ENCODE peak calls at places on chromosomes 6 and 20, in five cellular contexts. S, D, V, J and L are unnamed samples.

GRCh38 chr20:52484438-52484837 is 292.9 kb upstream of the ZFP64 start:
- DNase-seq in V (peak), S (no peak), D (no peak), J (no peak), L (no peak)

GRCh38 chr20:59955131-59955796 is 3.0 kb upstream of the CDH26 start:
- DNase-seq in D (no peak), V (no peak), S (no peak), J (no peak), L (no peak)

GRCh38 chr20:43849496-43850197 is 65.0 kb upstream of the TOX2 start:
- DNase-seq in D (no peak), J (peak), S (no peak), V (peak), L (no peak)

GRCh38 chr6:76803038-76803580 is 660.2 kb downstream of the HTR1B start:
- DNase-seq in D (no peak), S (no peak), V (no peak), J (no peak), L (no peak)

GRCh38 chr6:139330841-139331500 is 39.2 kb upstream of the TXLNB start:
- DNase-seq in J (no peak), V (no peak), D (no peak), S (no peak), L (no peak)

GRCh38 chr20:48350291-48350988 is 477.4 kb downstream of the PREX1 start:
- DNase-seq in J (no peak), S (no peak), V (no peak), D (no peak), L (no peak)

GRCh38 chr20:40692240-40693011 is 3.4 kb upstream of the MAFB start:
- DNase-seq in S (no peak), J (no peak), D (no peak), V (no peak), L (no peak)

GRCh38 chr6:34301408-34301807 is 52.6 kb upstream of the SMIM29 start:
- DNase-seq in D (no peak), J (peak), V (no peak), S (no peak), L (no peak)

GRCh38 chr20:59987135-59987534 is 28.9 kb downstream of the CDH26 start:
- DNase-seq in V (no peak), J (no peak), D (no peak), S (no peak), L (no peak)

GRCh38 chr6:33706136-33706725 is 5.3 kb downstream of the UQCC2 start:
- DNase-seq in D (peak), V (no peak), S (no peak), J (no peak), L (no peak)

GRCh38 chr6:11083491-11083890 is 10.1 kb upstream of the SMIM13 start:
- DNase-seq in J (peak), V (no peak), S (no peak), D (no peak), L (no peak)

GRCh38 chr6:112946051-112946450 is 598.9 kb downstream of the RFPL4B start:
- DNase-seq in V (no peak), S (no peak), J (no peak), D (no peak), L (no peak)

GRCh38 chr20:40652426-40652825 is 36.6 kb downstream of the MAFB start:
- DNase-seq in V (no peak), D (no peak), J (no peak), S (no peak), L (no peak)

GRCh38 chr20:23889775-23890187 is 10.2 kb upstream of the CST5 start:
- DNase-seq in V (no peak), J (peak), D (no peak), S (peak), L (no peak)

GRCh38 chr20:56551571-56551970 is 18.5 kb downstream of the FAM209B start:
- DNase-seq in S (no peak), J (no peak), V (no peak), D (no peak), L (no peak)

GRCh38 chr6:90146914-90147668 is 149.6 kb downstream of the BACH2 start:
- DNase-seq in V (no peak), J (no peak), S (no peak), D (no peak), L (no peak)

GRCh38 chr6:13331516-13332348 is 3.4 kb upstream of the TBC1D7 start:
- DNase-seq in J (no peak), D (no peak), V (no peak), S (no peak), L (no peak)

GRCh38 chr6:168017629-168018028 is 20.2 kb downstream of the KIF25 start:
- DNase-seq in D (no peak), J (no peak), V (no peak), S (no peak), L (no peak)

GRCh38 chr6:148746363-148747144 is at the start of gene UST:
- DNase-seq in J (peak), S (peak), V (peak), D (peak), L (peak)

GRCh38 chr20:13009682-13010406 is 1.1 kb downstream of the SPTLC3 start:
- DNase-seq in J (peak), S (no peak), V (peak), D (no peak), L (no peak)

GRCh38 chr6:110662468-110663211 is 152.6 kb downstream of the CDK19 start:
- DNase-seq in J (no peak), D (no peak), V (no peak), S (no peak), L (no peak)

GRCh38 chr6:136737343-136738177 is 54.7 kb downstream of the MAP3K5 start:
- DNase-seq in J (no peak), D (no peak), V (no peak), S (no peak), L (no peak)

GRCh38 chr6:168333471-168333870 is 13.9 kb upstream of the DACT2 start:
- DNase-seq in J (no peak), D (no peak), V (no peak), S (no peak), L (no peak)

GRCh38 chr20:34907616-34908469 is 31.4 kb downstream of the ACSS2 start:
- DNase-seq in J (peak), S (no peak), D (no peak), V (peak), L (no peak)

GRCh38 chr6:81767163-81768000 is 14.9 kb upstream of the TENT5A start:
- DNase-seq in S (no peak), V (peak), J (peak), D (no peak), L (no peak)

GRCh38 chr20:3710027-3710426 is 2.4 kb downstream of the SIGLEC1 start:
- DNase-seq in J (no peak), D (peak), V (no peak), S (no peak), L (no peak)

GRCh38 chr6:80145509-80145908 is 39.0 kb downstream of the BCKDHB start:
- DNase-seq in J (no peak), S (no peak), V (no peak), D (no peak), L (no peak)

GRCh38 chr6:6631526-6632276 is 43.2 kb downstream of the LY86 start:
- DNase-seq in S (no peak), J (no peak), V (peak), D (no peak), L (no peak)

GRCh38 chr6:152170702-152171667 is 363.5 kb downstream of the ESR1 start:
- DNase-seq in V (no peak), S (no peak), D (no peak), J (peak), L (no peak)

GRCh38 chr6:37638414-37639079 is 59.1 kb downstream of the MDGA1 start:
- DNase-seq in S (no peak), V (no peak), D (no peak), J (no peak), L (no peak)

GRCh38 chr6:149433901-149434300 is 33.8 kb downstream of the SUMO4 start:
- DNase-seq in V (no peak), J (no peak), S (no peak), D (no peak), L (no peak)

GRCh38 chr6:46234156-46234556 is 63.4 kb upstream of the ENPP5 start:
- DNase-seq in D (no peak), S (no peak), V (no peak), J (no peak), L (no peak)

GRCh38 chr6:89977808-89978748 is 83.8 kb downstream of the GJA10 start:
- DNase-seq in S (no peak), V (peak), D (no peak), J (peak), L (no peak)

GRCh38 chr6:43103253-43103876 is 27.3 kb downstream of the PTK7 start:
- DNase-seq in D (no peak), V (no peak), J (no peak), S (no peak), L (no peak)

GRCh38 chr6:144360401-144360800 is 75.3 kb downstream of the UTRN start:
- DNase-seq in S (no peak), J (no peak), D (no peak), V (no peak), L (no peak)

GRCh38 chr6:144362042-144363018 is 77.2 kb downstream of the UTRN start:
- DNase-seq in D (no peak), J (no peak), V (no peak), S (no peak), L (no peak)

GRCh38 chr6:144359783-144360182 is 74.6 kb downstream of the UTRN start:
- DNase-seq in D (no peak), J (no peak), S (no peak), V (no peak), L (no peak)

GRCh38 chr6:144364208-144364718 is 79.1 kb downstream of the UTRN start:
- DNase-seq in V (no peak), J (no peak), D (no peak), S (no peak), L (no peak)

GRCh38 chr6:144361027-144361426 is 75.9 kb downstream of the UTRN start:
- DNase-seq in J (no peak), V (no peak), D (no peak), S (no peak), L (no peak)
- TF ChIP-seq CTCF in J (no peak), V (no peak), D (no peak), S (no peak), L (no peak)

GRCh38 chr6:75203721-75204120 is 2.1 kb downstream of the COL12A1 start:
- DNase-seq in V (no peak), S (no peak), J (no peak), D (no peak), L (no peak)

GRCh38 chr6:75202676-75203131 is 3.1 kb downstream of the COL12A1 start:
- DNase-seq in V (no peak), D (no peak), J (no peak), S (no peak), L (no peak)

GRCh38 chr6:75205776-75206334 is at the start of gene COL12A1:
- DNase-seq in D (peak), J (peak), S (peak), V (peak), L (no peak)

GRCh38 chr6:75204959-75205775 is 686 bp downstream of the COL12A1 start:
- DNase-seq in V (no peak), D (peak), J (peak), S (no peak), L (no peak)

DNA sequence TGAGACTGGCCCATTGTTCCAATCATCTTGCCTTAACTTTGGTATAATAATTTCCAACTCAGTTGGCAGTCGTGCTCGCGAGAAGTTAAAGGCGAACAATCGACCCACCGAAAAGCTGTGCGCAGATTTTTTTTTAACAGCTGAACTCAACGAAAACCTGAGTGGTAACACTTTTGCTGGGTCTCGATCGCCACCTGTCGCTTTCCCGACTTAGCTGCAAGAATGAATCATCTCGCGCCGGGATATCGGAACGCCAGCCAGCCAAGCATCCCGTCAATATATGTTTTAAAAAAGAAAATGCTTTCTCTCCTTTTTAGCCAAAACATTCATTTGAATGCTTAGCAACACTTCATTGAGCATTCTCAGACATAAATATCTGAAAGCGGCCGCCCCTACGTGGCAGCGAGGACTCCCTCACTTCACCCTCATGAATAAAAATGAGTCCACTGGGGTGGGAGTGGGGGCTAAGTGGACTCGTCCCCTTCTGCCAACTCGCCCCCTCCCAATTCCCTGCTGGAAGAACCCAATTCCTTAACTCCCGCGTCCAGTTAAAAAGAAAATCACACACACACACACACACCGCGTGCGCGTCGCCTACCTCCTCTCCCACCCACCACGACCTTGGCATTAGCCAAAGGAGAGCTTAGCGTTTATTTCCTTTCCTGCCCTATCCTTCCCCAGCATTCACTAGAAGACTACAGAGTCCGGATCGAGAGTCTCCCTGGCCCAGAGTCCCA is 1.5 kb downstream of the COL12A1 start:
- DNase-seq in S (peak), D (peak), V (peak), J (peak), L (no peak)
- TF ChIP-seq CTCF in S (peak), D (peak), V (peak), J (peak), L (peak)

GRCh38 chr6:21527731-21528130 is 65.8 kb upstream of the SOX4 start:
- DNase-seq in D (no peak), S (no peak), V (no peak), J (no peak), L (no peak)
- TF ChIP-seq CTCF in D (no peak), S (no peak), V (no peak), J (no peak), L (no peak)

DNA sequence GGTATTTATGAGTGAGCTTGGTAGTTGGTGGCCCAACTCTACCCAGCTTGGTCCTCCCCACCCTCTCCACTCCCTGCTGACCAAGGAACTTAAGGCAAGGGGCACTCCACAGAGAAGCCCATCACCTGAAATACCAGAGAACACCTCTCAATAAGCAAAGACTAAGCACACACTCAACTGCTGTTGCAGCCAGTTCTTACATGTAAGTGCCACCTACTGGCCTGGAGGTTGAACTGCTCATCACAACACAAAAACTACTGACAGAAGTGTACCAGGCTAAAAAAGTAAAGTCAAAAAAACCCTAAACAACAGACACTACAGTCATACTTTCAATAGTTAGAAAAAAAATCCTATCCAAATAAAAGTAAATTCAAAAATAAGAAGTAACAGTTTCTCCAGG is 146.2 kb downstream of the FAM83B start:
- DNase-seq in D (no peak), V (no peak), S (no peak), J (no peak), L (no peak)
- TF ChIP-seq CTCF in D (peak), V (peak), S (peak), J (peak), L (peak)